ENCODE peak calls at places on chromosomes 3 and 15, in four cellular contexts. P, W, L and J are unnamed samples.

GRCh38 chr3:141262306-141262705 is 30.7 kb downstream of the PXYLP1 start:
- DNase-seq in P (no peak), W (no peak), L (no peak), J (no peak)

GRCh38 chr3:181329024-181329423 is 339.5 kb upstream of the DNAJC19 start:
- DNase-seq in P (no peak), W (no peak), L (no peak), J (no peak)

GRCh38 chr3:72892081-72892763 is 4.4 kb downstream of the GXYLT2 start:
- DNase-seq in P (no peak), W (peak), L (no peak), J (no peak)

GRCh38 chr15:75112278-75112847 is 89.0 kb downstream of the PPCDC start:
- DNase-seq in P (no peak), W (no peak), L (no peak), J (no peak)

GRCh38 chr3:17491601-17492000 is 250.8 kb downstream of the TBC1D5 start:
- DNase-seq in P (peak), W (no peak), L (no peak), J (no peak)

GRCh38 chr15:100094127-100094510 is 247.7 kb downstream of the ADAMTS17 start:
- DNase-seq in P (no peak), W (no peak), L (peak), J (no peak)

GRCh38 chr15:39976291-39977274 is 42.7 kb downstream of the EIF2AK4 start:
- DNase-seq in P (no peak), W (peak), L (peak), J (no peak)

GRCh38 chr3:11717301-11717700 is 73.6 kb upstream of the VGLL4 start:
- DNase-seq in P (no peak), W (no peak), L (no peak), J (no peak)

GRCh38 chr3:20747736-20748135 is 561.7 kb upstream of the SGO1 start:
- DNase-seq in P (no peak), W (no peak), L (no peak), J (no peak)

GRCh38 chr15:72737723-72738122 is 45.8 kb downstream of the ADPGK start:
- DNase-seq in P (no peak), W (no peak), L (no peak), J (no peak)

GRCh38 chr15:41775651-41776050 is 1.4 kb downstream of the MAPKBP1 start:
- DNase-seq in P (no peak), W (no peak), L (no peak), J (no peak)

GRCh38 chr15:39860200-39860599 is 59.9 kb downstream of the GPR176 start:
- DNase-seq in P (no peak), W (no peak), L (no peak), J (no peak)

GRCh38 chr3:23202921-23203650 is at the start of gene UBE2E2:
- DNase-seq in P (no peak), W (no peak), L (peak), J (peak)

GRCh38 chr3:97934980-97935695 is 37.1 kb downstream of the RIOX2 start:
- DNase-seq in P (no peak), W (no peak), L (no peak), J (no peak)

GRCh38 chr3:175664911-175665310 is 805.8 kb downstream of the NAALADL2 start:
- DNase-seq in P (no peak), W (no peak), L (no peak), J (no peak)

DNA sequence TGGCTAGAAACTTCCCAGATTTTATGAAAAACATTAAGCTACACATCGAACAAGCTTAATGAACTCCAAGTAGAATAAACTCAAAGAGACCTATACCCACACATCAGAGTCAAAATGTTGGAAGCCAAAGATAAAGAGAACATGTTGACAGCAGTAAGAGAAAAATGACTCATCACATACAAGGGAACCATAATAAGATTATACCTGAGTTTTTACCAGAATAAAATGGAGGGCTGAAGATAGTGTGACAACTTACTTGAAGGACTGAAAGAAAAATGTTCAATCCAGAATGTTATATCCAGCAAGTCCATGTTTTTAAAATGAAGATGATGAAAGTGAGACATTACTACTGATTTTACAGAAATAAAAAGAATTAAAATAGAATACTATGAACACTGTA is 22.8 kb downstream of the MYL3 start:
- DNase-seq in P (no peak), W (no peak), L (no peak), J (no peak)
- TF ChIP-seq CTCF in P (no peak), W (no peak), L (no peak), J (no peak)

GRCh38 chr3:177905895-177906511 is 630.2 kb upstream of the KCNMB2 start:
- DNase-seq in P (no peak), W (no peak), L (no peak), J (no peak)
- TF ChIP-seq CTCF in P (no peak), W (no peak), L (no peak), J (peak)

GRCh38 chr3:147361671-147362420 is 44.5 kb downstream of the ZIC4 start:
- DNase-seq in P (peak), W (peak), L (no peak), J (no peak)
- TF ChIP-seq CTCF in P (peak), W (peak), L (peak), J (peak)

DNA sequence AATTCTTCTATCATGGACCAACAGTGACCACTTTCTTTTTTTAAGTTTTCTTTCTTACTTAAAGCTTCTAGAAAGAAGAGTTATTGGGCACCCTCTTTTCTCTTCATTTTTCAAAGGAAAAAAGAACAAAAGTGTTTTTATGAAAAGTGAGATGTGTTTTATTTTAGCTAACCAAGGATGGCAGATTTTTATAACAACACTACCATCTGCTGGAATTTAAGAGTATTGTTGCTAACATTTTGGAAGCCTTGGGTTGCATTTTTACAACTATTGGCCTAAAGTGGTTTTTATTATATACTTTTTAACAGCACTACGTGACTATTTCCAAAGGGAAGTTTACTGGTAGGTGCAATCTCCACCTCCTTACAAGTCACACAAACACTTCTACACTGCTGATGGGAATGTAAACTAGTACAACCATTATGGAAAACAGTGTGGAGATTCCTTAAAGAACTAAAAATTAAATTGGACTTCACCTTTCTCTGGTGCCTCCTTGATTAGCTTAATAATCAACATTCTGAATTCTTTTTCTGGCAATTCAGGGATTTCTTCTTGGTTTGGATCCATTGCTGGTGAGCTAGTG is 237.7 kb upstream of the AGTR1 start:
- DNase-seq in P (peak), W (no peak), L (no peak), J (no peak)
- TF ChIP-seq CTCF in P (peak), W (peak), L (peak), J (peak)

GRCh38 chr3:13105851-13106250 is 32.6 kb upstream of the IQSEC1 start:
- DNase-seq in P (no peak), W (no peak), L (peak), J (peak)

GRCh38 chr3:13109516-13109915 is 36.3 kb upstream of the IQSEC1 start:
- DNase-seq in P (no peak), W (no peak), L (no peak), J (peak)

GRCh38 chr3:13108861-13109260 is 35.6 kb upstream of the IQSEC1 start:
- DNase-seq in P (no peak), W (no peak), L (peak), J (peak)

GRCh38 chr3:13106308-13106970 is 33.2 kb upstream of the IQSEC1 start:
- DNase-seq in P (no peak), W (peak), L (no peak), J (peak)

DNA sequence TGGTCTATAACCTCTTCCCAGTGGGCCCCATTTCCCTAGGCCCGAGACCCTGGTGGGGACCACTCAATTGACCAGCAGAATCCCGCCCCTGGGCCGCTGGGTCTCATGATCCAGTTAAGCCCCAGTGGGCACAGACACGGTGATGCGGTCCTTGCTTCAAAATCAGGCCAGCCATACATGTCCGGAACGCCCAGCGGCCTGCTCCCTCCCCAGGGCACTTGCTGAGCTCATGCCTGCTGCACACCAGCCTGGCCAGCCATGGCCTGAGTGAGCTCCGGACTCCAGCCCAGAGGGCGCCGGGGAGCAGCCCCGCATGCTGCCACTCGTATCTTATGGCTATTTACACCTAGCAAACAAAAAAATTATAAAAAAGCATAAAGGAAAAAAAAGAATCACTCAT is 34.4 kb upstream of the IQSEC1 start:
- DNase-seq in P (no peak), W (no peak), L (peak), J (peak)
- TF ChIP-seq CTCF in P (no peak), W (peak), L (no peak), J (peak)